ENCODE peak calls at places on chromosomes 2 and 18, in ten cellular contexts. M, Y, G, U, S, X, Z, Q, R and V are unnamed samples.

GRCh38 chr18:7982216-7982615 is 415.1 kb downstream of the PTPRM start:
- DNase-seq in M (no peak), R (no peak), Q (no peak), G (no peak), U (no peak), X (no peak), Y (no peak), Z (no peak), S (no peak), V (no peak)

GRCh38 chr2:37649518-37649917 is 21.9 kb downstream of the CDC42EP3 start:
- DNase-seq in S (no peak), Q (no peak), R (no peak), X (no peak), Y (no peak), Z (no peak), M (no peak), G (no peak), U (no peak), V (no peak)

GRCh38 chr2:72263781-72264060 is 116.1 kb upstream of the CYP26B1 start:
- DNase-seq in Y (peak), M (no peak), R (no peak), X (no peak), G (peak), S (no peak), Q (no peak), Z (no peak), U (no peak), V (no peak)

GRCh38 chr18:49510393-49511115 is 23.5 kb upstream of the C18orf32 start:
- DNase-seq in S (peak), Y (peak), G (peak), R (peak), Q (peak), M (peak), X (peak), U (peak), Z (peak), V (peak)

GRCh38 chr2:64978514-64979268 is 10.5 kb upstream of the SLC1A4 start:
- DNase-seq in Y (peak), G (peak), X (no peak), M (no peak), S (peak), U (no peak), R (no peak), Q (no peak), Z (no peak), V (no peak)

GRCh38 chr2:40097691-40098376 is 318.8 kb upstream of the THUMPD2 start:
- DNase-seq in G (peak), Z (no peak), U (no peak), X (no peak), Y (peak), Q (no peak), R (no peak), S (peak), M (peak), V (no peak)

GRCh38 chr2:230137902-230138539 is 69.3 kb upstream of the SLC16A14 start:
- DNase-seq in M (no peak), R (no peak), X (no peak), S (no peak), G (no peak), Z (no peak), Y (no peak), Q (no peak), U (no peak), V (no peak)

GRCh38 chr2:20141056-20141762 is 83.7 kb downstream of the SDC1 start:
- DNase-seq in Q (no peak), Y (peak), S (peak), M (peak), R (no peak), U (peak), Z (no peak), G (peak), X (no peak), V (no peak)

GRCh38 chr2:165293439-165294420 is 54.5 kb downstream of the SCN2A start:
- DNase-seq in U (peak), Y (peak), R (peak), X (peak), Q (peak), M (peak), G (peak), Z (peak), S (peak), V (peak)